ENCODE peak calls at places on chromosomes 12 and 14, in four cellular contexts. J, I, P and F are unnamed samples.

GRCh38 chr12:13343380-13343779 is 146.9 kb downstream of the EMP1 start:
- DNase-seq in P (no peak), I (no peak), J (no peak), F (no peak)

GRCh38 chr12:46391630-46392029 is 19.1 kb upstream of the SLC38A2 start:
- DNase-seq in I (no peak), J (no peak), P (no peak), F (no peak)

GRCh38 chr12:120599672-120600537 is 18.7 kb upstream of the POP5 start:
- DNase-seq in I (no peak), P (no peak), J (peak; percentile 51), F (no peak)

GRCh38 chr14:71551291-71551955 is 380.8 kb upstream of the RGS6 start:
- DNase-seq in P (no peak), I (no peak), J (no peak), F (peak; percentile 30)

GRCh38 chr14:72608391-72609204 is 285.3 kb downstream of the DPF3 start:
- DNase-seq in J (no peak), I (no peak), P (no peak), F (no peak)

GRCh38 chr12:45490232-45490881 is 239.1 kb upstream of the ARID2 start:
- DNase-seq in P (no peak), J (no peak), I (no peak), F (no peak)

GRCh38 chr14:92143962-92144361 is 22.2 kb downstream of the CPSF2 start:
- DNase-seq in I (no peak), P (no peak), J (no peak), F (no peak)

GRCh38 chr14:63632932-63633514 is 8.6 kb downstream of the WDR89 start:
- DNase-seq in J (no peak), I (no peak), P (no peak), F (peak; percentile 43)

GRCh38 chr14:100012928-100013327 is 52.3 kb upstream of the EVL start:
- DNase-seq in J (no peak), I (no peak), P (no peak), F (no peak)

GRCh38 chr12:117279606-117280005 is 81.8 kb downstream of the NOS1 start:
- DNase-seq in J (peak; percentile 71), P (no peak), I (no peak), F (no peak)

GRCh38 chr12:78271546-78271945 is 440.9 kb downstream of the NAV3 start:
- DNase-seq in P (no peak), J (no peak), I (no peak), F (peak; percentile 25)

GRCh38 chr12:116159175-116159574 is 118.3 kb downstream of the MED13L start:
- DNase-seq in P (no peak), J (no peak), I (no peak), F (peak; percentile 83)

GRCh38 chr14:32679927-32680612 is 258.6 kb upstream of the NPAS3 start:
- DNase-seq in I (no peak), P (no peak), J (no peak), F (no peak)

GRCh38 chr12:82608706-82609105 is 78.0 kb upstream of the TMTC2 start:
- DNase-seq in I (no peak), P (no peak), J (no peak), F (no peak)

GRCh38 chr14:22973217-22974032 is 8.9 kb downstream of the AJUBA start:
- DNase-seq in P (no peak), I (no peak), J (peak; percentile 50), F (peak; percentile 64)

GRCh38 chr14:100030441-100031153 is 34.6 kb upstream of the EVL start:
- DNase-seq in J (no peak), I (no peak), P (no peak), F (no peak)

GRCh38 chr12:20628388-20628787 is 66.7 kb upstream of the SLCO1C1 start:
- DNase-seq in P (no peak), I (no peak), J (no peak), F (peak; percentile 62)

GRCh38 chr14:99952039-99952438 is 113.2 kb upstream of the EVL start:
- DNase-seq in J (no peak), P (no peak), I (no peak), F (no peak)

GRCh38 chr12:12845794-12846243 is 32.7 kb downstream of the DDX47 start:
- DNase-seq in P (no peak), I (no peak), J (no peak), F (no peak)

GRCh38 chr14:102985665-102986064 is 63.2 kb downstream of the AMN start:
- DNase-seq in J (no peak), P (no peak), I (no peak), F (no peak)

GRCh38 chr12:124939428-124940142 is 25.1 kb upstream of the UBC start:
- DNase-seq in P (peak; percentile 83), J (peak; percentile 90), I (peak; percentile 85), F (peak; percentile 94)

GRCh38 chr12:63905523-63905922 is 61.0 kb downstream of the SRGAP1 start:
- DNase-seq in P (no peak), I (no peak), J (no peak), F (no peak)

GRCh38 chr12:24875014-24875413 is 73.9 kb downstream of the BCAT1 start:
- DNase-seq in I (no peak), J (no peak), P (no peak), F (no peak)

GRCh38 chr12:125528300-125528699 is 463.1 kb downstream of the AACS start:
- DNase-seq in P (no peak), J (no peak), I (no peak), F (no peak)

GRCh38 chr12:72271741-72272661 is at the start of gene TRHDE:
- DNase-seq in I (no peak), P (no peak), J (peak; percentile 64), F (peak; percentile 35)

GRCh38 chr12:6314776-6315175 is 4.3 kb downstream of the PLEKHG6 start:
- DNase-seq in P (no peak), I (peak; percentile 20), J (no peak), F (no peak)

GRCh38 chr12:6310771-6311610 is 509 bp downstream of the PLEKHG6 start:
- DNase-seq in I (no peak), P (no peak), J (peak; percentile 77), F (no peak)

GRCh38 chr12:6311822-6312528 is 1.5 kb downstream of the PLEKHG6 start:
- DNase-seq in I (no peak), P (no peak), J (no peak), F (no peak)

GRCh38 chr12:6313326-6313940 is 3.0 kb downstream of the PLEKHG6 start:
- DNase-seq in J (no peak), I (no peak), P (no peak), F (no peak)

GRCh38 chr12:6312529-6313325 is 2.2 kb downstream of the PLEKHG6 start:
- DNase-seq in P (no peak), I (no peak), J (peak; percentile 68), F (no peak)
- TF ChIP-seq CTCF in P (no peak), I (no peak), J (no peak), F (no peak)

DNA sequence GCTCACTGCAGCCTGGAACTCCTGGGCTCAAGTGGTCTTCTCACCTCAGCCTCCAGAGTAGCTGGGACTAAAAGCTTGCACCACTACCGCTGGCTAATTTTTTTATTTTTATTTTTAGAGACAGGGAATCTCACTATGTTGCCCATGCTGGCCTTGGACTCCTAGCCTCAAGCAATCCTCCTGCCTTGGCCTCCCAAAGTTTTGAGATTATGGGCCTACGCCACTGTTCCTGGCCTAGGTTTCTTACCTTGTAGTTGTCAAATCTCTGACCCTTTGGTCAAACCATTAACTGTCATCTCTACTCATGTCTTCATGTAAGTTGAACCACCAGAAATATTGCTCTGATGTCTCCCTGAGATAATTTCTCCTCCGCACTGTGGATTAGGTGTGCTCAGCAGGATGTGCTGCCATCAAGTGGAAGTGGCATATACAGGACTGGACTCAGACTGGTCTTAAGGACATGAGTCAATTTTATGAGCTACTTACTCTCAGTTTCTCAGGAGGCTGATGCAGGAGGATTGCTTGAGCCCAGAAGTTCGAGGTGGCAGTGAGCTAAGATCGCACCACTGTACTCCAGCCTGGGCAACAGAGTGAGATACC is 28.5 kb downstream of the ACTR6 start:
- DNase-seq in P (no peak), I (no peak), J (no peak), F (no peak)
- TF ChIP-seq CTCF in P (no peak), I (no peak), J (no peak), F (no peak)

DNA sequence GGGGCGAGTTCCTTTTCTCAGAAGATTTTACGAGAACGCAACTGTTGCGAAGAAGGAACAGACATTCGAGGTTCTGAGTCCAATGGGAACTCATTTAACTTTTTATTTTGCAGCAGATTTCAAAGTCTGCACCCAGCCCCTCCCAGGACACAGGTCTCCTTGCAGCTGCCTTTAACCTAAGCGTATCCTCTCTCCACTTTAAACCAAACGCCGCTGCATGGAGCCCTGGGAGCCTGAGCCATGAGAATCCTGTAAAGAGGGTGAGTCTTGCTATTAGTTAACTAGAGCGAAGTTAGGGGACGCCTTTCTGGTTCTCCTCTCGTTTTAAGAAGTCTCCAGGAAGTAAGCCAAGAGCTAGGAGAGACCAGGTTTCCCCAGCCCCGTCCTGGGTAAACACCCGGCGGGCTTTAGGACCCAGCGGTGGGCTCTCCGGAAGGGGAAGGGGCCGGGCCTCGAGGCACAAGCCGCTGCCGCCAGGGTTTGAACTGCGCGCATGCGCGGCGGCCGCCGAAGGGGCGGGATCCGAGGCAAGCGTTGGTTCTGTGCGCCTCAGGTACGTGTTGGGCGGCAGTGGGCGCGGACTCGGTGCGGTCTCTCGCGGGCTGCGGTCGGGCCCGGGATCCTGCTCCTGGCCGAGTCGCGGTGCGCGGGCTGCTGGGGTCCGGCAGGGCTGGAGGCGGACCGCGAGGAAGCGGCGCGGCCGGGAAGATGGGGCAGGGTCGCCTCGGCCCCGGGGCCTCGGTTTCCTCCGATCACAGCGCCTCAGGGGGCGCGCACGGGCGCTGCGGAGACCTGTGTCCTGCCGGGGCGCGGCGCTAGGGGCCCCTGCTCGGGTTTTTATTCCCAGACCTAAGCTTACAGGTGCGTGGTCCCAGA is at the start of gene TDP1:
- DNase-seq in P (peak; percentile 91), J (peak; percentile 99), I (peak; percentile 94), F (peak; percentile 97)
- TF ChIP-seq CTCF in P (no peak), J (no peak), I (no peak), F (peak; percentile 15)

GRCh38 chr12:47905313-47905730 is 528 bp upstream of the VDR start:
- DNase-seq in J (peak; percentile 82), P (no peak), I (peak; percentile 50), F (no peak)
- TF ChIP-seq CTCF in J (no peak), P (peak; percentile 26), I (no peak), F (peak; percentile 50)

DNA sequence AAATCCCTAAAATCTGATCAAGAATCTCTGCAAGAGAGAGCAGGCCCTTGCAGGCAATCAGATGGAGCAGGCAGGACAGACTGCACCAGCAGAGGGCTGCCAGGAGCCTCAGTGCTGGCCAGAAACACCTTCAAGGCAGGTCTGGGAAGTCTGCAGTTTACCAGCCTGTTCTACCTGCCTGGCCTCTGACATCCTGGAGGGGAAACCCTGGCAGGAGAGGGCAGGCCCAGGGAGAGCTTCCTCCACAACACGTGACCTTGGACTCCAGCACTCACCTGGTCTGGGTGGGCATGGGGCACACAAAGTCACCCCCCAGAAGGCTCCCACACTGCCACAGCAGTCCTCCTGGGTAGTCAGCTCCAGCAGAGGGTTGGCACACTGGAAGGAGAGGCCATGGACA is 56.0 kb downstream of the ISCA2 start:
- DNase-seq in P (no peak), J (no peak), I (no peak), F (peak; percentile 27)
- TF ChIP-seq CTCF in P (no peak), J (no peak), I (no peak), F (peak; percentile 39)

DNA sequence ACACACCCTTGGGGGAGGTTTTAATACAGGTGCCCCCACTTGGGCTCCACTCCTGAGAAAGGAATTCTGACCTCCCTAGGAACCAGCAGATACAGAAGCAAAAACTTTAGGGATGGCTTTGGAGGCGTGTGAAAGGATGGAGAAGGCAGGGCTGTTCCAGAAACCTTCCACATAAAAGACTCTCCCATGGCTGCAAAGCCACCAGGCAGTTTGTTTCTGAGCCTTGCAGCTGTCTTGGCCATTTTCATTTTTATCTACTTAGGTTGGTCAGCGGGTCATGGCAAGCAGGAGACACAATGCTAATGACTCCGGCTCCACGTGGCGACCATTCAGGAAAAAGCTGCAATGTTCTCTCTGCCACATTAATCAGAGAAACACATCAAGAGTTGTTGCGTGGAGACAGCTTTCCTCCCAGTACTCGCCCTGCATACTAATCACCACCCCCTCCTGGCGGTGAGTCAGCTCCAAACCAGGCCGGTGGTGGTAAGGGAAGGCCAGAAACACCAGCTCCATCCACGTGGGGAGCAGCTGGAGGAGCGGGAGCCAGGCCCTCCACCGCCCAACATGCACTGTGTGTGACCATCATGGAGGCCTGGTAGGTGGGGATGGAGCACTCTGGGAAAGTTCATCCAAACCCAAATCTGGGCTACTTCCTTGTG is 30.9 kb upstream of the IRF2BPL start:
- DNase-seq in I (peak; percentile 48), J (peak; percentile 61), P (peak; percentile 26), F (no peak)
- TF ChIP-seq CTCF in I (peak; percentile 6), J (no peak), P (no peak), F (peak; percentile 48)